ENCODE peak calls at places on chromosomes 4 and X, in four cellular contexts. N is left lung, V is heart right ventricle, D is left ventricle myocardium inferior. K is an unnamed sample.

GRCh38 chr4:10201356-10202223 is 85.0 kb upstream of the WDR1 start:
- DNase-seq in N (no peak), D (no peak), V (no peak), K (no peak)

GRCh38 chrX:118644378-118644777 is 83.0 kb upstream of the IL13RA1 start:
- DNase-seq in D (no peak), N (no peak), V (peak; percentile 3), K (peak; percentile 40)

GRCh38 chr4:110164251-110164650 is 34.2 kb downstream of the ELOVL6 start:
- DNase-seq in N (no peak), V (no peak), D (no peak), K (peak; percentile 70)

GRCh38 chr4:102759835-102760644 is 728 bp downstream of the MANBA start:
- DNase-seq in V (peak; percentile 38), N (no peak), D (no peak), K (peak; percentile 67)

GRCh38 chrX:15242899-15243555 is 26.9 kb downstream of the ASB9 start:
- DNase-seq in D (no peak), N (no peak), V (peak; percentile 4), K (peak; percentile 53)

GRCh38 chrX:10922158-10922557 is 189.0 kb upstream of the HCCS start:
- DNase-seq in N (no peak), V (no peak), D (no peak), K (peak; percentile 72)

GRCh38 chrX:119423631-119424030 is 24.5 kb downstream of the SLC25A43 start:
- DNase-seq in N (no peak), V (no peak), D (no peak), K (no peak)

GRCh38 chr4:93080316-93080715 is 748.2 kb upstream of the ATOH1 start:
- DNase-seq in V (no peak), D (no peak), N (no peak), K (no peak)

GRCh38 chrX:24282381-24283121 is 31.3 kb downstream of the SUPT20HL2 start:
- DNase-seq in D (no peak), V (no peak), N (no peak), K (no peak)

GRCh38 chr4:151652841-151653547 is 107.8 kb downstream of the GATB start:
- DNase-seq in V (no peak), D (no peak), N (no peak), K (no peak)

GRCh38 chr4:151195801-151196200 is 81.2 kb upstream of the PRSS48 start:
- DNase-seq in N (no peak), V (no peak), D (no peak), K (peak; percentile 25)

GRCh38 chrX:123504630-123505270 is 228.1 kb downstream of the THOC2 start:
- DNase-seq in V (no peak), D (no peak), N (no peak), K (no peak)

GRCh38 chr4:121112530-121112929 is 40.2 kb upstream of the NDNF start:
- DNase-seq in V (no peak), N (no peak), D (no peak), K (no peak)

GRCh38 chr4:159369256-159369655 is 266.4 kb downstream of the RAPGEF2 start:
- DNase-seq in V (peak; percentile 37), N (no peak), D (no peak), K (no peak)

GRCh38 chrX:71976753-71977152 is 66.1 kb downstream of the NHSL2 start:
- DNase-seq in V (no peak), N (no peak), D (no peak), K (no peak)

GRCh38 chr4:48439988-48440387 is 43.2 kb upstream of the SLC10A4 start:
- DNase-seq in D (no peak), N (no peak), V (no peak), K (no peak)

GRCh38 chr4:152257601-152258066 is 278.3 kb downstream of the FBXW7 start:
- DNase-seq in V (no peak), D (no peak), N (no peak), K (peak; percentile 19)

GRCh38 chr4:79025170-79025569 is 85.9 kb upstream of the PAQR3 start:
- DNase-seq in N (no peak), V (no peak), D (no peak), K (no peak)

GRCh38 chr4:119942806-119943205 is 123.8 kb downstream of the MAD2L1 start:
- DNase-seq in V (no peak), D (no peak), N (no peak), K (no peak)

GRCh38 chr4:48180234-48180633 is 46.2 kb upstream of the TXK start:
- DNase-seq in D (no peak), N (no peak), V (no peak), K (no peak)

GRCh38 chrX:11438767-11439166 is 145.6 kb downstream of the AMELX start:
- DNase-seq in V (no peak), D (no peak), N (no peak), K (peak; percentile 39)

GRCh38 chrX:21606037-21606436 is 52.1 kb downstream of the KLHL34 start:
- DNase-seq in D (no peak), V (no peak), N (no peak), K (no peak)

GRCh38 chr4:107888237-107888636 is 43.1 kb upstream of the CYP2U1 start:
- DNase-seq in V (no peak), D (no peak), N (no peak), K (no peak)

GRCh38 chr4:89294583-89295244 is 12.9 kb downstream of the GPRIN3 start:
- DNase-seq in N (no peak), D (no peak), V (no peak), K (no peak)

GRCh38 chr4:1206299-1207156 is 34.1 kb upstream of the SPON2 start:
- DNase-seq in N (peak; percentile 71), V (no peak), D (no peak), K (no peak)

GRCh38 chr4:1204828-1205591 is 32.6 kb upstream of the SPON2 start:
- DNase-seq in V (no peak), N (peak; percentile 68), D (no peak), K (no peak)

GRCh38 chr4:1205641-1206298 is 33.4 kb upstream of the SPON2 start:
- DNase-seq in D (no peak), N (peak; percentile 60), V (no peak), K (no peak)

GRCh38 chr4:1202526-1203378 is 30.4 kb upstream of the SPON2 start:
- DNase-seq in D (no peak), V (peak; percentile 2), N (peak; percentile 65), K (no peak)

DNA sequence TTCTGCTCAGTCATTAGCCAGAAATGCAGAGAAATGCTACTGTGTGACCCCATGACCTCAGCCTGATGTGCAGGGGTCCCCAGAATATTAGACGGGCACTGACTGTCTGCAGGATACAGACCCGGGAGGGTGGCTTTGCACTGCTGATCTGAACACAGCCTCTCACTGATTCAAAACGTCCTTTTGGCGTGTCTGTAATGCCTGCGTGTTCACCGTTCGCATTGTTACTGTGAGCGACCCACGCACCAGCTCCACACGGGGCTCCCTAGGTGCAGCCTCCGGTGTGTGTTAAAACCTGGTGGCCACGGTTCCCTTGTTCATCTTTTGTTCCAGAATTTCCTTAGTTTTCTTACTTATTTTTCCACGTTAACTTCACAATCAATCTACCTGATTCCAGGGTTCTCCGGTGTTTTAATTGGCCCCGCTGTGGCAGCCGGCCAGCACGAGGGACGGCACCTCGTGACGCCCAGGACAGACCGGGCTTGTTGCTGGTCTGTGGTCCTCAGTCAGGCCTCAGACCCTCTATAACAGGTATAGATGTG is 32.0 kb upstream of the SPON2 start:
- DNase-seq in D (no peak), V (no peak), N (no peak), K (no peak)
- H3K4me3 ChIP-seq in D (no peak overlapping the region), V (no peak overlapping the region), N (no peak overlapping the region), K (no peak overlapping the region)

GRCh38 chr4:4328206-4328605 is 38.2 kb downstream of the ZBTB49 start:
- DNase-seq in N (no peak), D (no peak), V (no peak), K (no peak)

GRCh38 chr4:4328840-4329239 is 38.8 kb downstream of the ZBTB49 start:
- DNase-seq in N (no peak), V (no peak), D (no peak), K (no peak)

GRCh38 chr4:4326136-4326535 is 36.1 kb downstream of the ZBTB49 start:
- DNase-seq in N (no peak), V (no peak), D (no peak), K (no peak)

GRCh38 chr4:4329496-4329895 is 39.4 kb downstream of the ZBTB49 start:
- DNase-seq in D (no peak), V (no peak), N (no peak), K (no peak)

DNA sequence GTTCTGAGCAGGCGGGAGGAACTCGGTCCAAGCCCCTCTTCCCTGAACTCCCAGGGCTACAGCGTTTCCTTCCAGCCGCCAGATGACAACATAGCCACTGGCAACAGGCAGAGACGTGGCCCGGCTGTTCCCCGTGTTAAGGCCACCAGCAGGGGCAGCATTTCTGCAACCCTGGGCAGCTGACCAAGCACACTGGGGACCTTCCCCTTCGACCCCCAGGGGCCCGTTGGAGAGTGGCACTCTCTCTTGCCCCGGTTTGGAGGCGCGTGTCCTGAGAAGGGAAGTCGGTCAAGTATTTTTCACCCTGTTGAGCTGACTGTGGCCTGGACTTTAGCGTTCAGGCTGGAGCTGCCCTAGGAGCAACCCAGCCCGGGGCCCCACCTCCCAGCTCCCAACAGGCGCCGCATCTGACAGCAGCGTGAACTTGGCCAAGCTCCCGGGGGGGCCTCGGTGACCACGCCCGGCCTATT is 37.6 kb downstream of the ZBTB49 start:
- DNase-seq in V (peak; percentile 13), D (peak; percentile 34), N (no peak), K (peak; percentile 11)
- TF ChIP-seq CTCF in V (no peak), D (peak; percentile 39), N (no peak), K (peak; percentile 68)

GRCh38 chrX:40172169-40172979 is 74.6 kb upstream of the BCOR start:
- DNase-seq in D (peak; percentile 72), V (peak; percentile 67), N (peak; percentile 89), K (no peak)
- H3K27ac ChIP-seq in D (peak overlapping the region; percentile 97), V (peak overlapping the region; percentile 93), N (peak overlapping the region; percentile 77), K (peak overlapping the region; percentile 49)

DNA sequence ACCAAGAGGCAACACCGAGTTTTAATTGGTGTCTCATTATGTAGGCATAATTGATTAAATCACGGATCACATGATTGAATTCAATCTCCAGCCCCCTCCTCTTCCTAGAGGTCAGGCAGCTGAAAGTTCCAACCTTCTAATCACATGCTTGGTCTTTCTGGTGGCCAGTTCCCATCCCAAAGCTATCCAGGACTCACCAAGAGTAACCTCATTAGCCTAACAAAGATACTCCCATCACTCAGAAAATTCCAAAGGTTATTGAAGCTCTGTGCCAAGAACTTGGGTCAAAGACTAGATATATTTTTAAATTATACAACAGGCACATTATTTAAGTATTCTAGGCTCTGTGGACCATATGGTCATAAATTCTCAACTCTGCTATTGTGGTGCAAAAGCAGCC is 65.1 kb downstream of the SLC10A7 start:
- DNase-seq in N (no peak), V (no peak), D (no peak), K (no peak)
- H3K4me3 ChIP-seq in N (no peak overlapping the region), V (no peak overlapping the region), D (no peak overlapping the region), K (no peak overlapping the region)

GRCh38 chr4:32133141-32133540 is 1413.0 kb downstream of the PCDH7 start:
- DNase-seq in D (no peak), N (no peak), V (no peak), K (no peak)
- TF ChIP-seq CTCF in D (no peak), N (no peak), V (no peak), K (no peak)